ENCODE peak calls at places on chromosomes 3 and 15, in four cellular contexts. E, T, O and N are unnamed samples.

GRCh38 chr3:179512398-179512797 is 50.3 kb upstream of the ACTL6A start:
- DNase-seq in T (no peak), E (no peak), O (no peak), N (no peak)

GRCh38 chr15:33282226-33283020 is 28.3 kb upstream of the RYR3 start:
- DNase-seq in T (no peak), E (no peak), O (no peak), N (no peak)

GRCh38 chr15:39778031-39778430 is 4.6 kb downstream of the FSIP1 start:
- DNase-seq in E (no peak), T (no peak), O (no peak), N (no peak)

GRCh38 chr3:29280675-29281264 is at the start of gene RBMS3:
- DNase-seq in T (peak; percentile 64), E (peak; percentile 86), O (peak; percentile 92), N (peak; percentile 83)

GRCh38 chr3:118766306-118766669 is 268.4 kb downstream of the IGSF11 start:
- DNase-seq in O (no peak), E (no peak), T (no peak), N (no peak)

GRCh38 chr3:14792691-14793121 is 26.1 kb upstream of the FGD5 start:
- DNase-seq in T (no peak), O (peak; percentile 54), E (no peak), N (no peak)

GRCh38 chr3:71076361-71076997 is 507.0 kb downstream of the FOXP1 start:
- DNase-seq in T (no peak), O (no peak), E (no peak), N (no peak)

GRCh38 chr3:196489747-196490146 is 13.8 kb downstream of the RNF168 start:
- DNase-seq in T (no peak), O (no peak), E (no peak), N (no peak)

GRCh38 chr15:78272326-78272725 is 8.0 kb downstream of the DNAJA4 start:
- DNase-seq in E (no peak), O (no peak), T (no peak), N (no peak)

GRCh38 chr3:125098929-125099328 is 43.1 kb upstream of the HEG1 start:
- DNase-seq in E (no peak), T (no peak), O (no peak), N (peak; percentile 26)

GRCh38 chr15:69544349-69545113 is 91.9 kb downstream of the RPLP1 start:
- DNase-seq in O (no peak), T (no peak), E (no peak), N (no peak)